ENCODE peak calls at places on chromosomes 16 and 17, in six cellular contexts. X is uterus, Q is stomach, F is breast epithelium, C is ovary, E is prostate gland. Y is an unnamed sample. For H3K4me1, the result is how much of the 10 kb centered on the place peaks cover.

GRCh38 chr16:680967-681745 is 946 bp downstream of the STUB1 start:
- DNase-seq in X (no peak), Q (peak), F (no peak), C (peak), E (no peak), Y (peak)

GRCh38 chr16:85469929-85470590 is 143.1 kb upstream of the GSE1 start:
- DNase-seq in X (no peak), Q (no peak), F (no peak), C (no peak), E (no peak), Y (no peak)

GRCh38 chr17:75590314-75590761 is 2.7 kb downstream of the MYO15B start:
- DNase-seq in X (no peak), Q (no peak), F (no peak), C (no peak), E (no peak), Y (no peak)

GRCh38 chr17:66655861-66656260 is 179.1 kb upstream of the CACNG5 start:
- DNase-seq in X (no peak), Q (no peak), F (no peak), C (no peak), E (no peak), Y (no peak)

GRCh38 chr16:890217-890616 is 80.6 kb downstream of the LMF1 start:
- DNase-seq in X (no peak), Q (no peak), F (no peak), C (no peak), E (no peak), Y (no peak)

GRCh38 chr17:48490391-48491026 is 40.3 kb downstream of the HOXB1 start:
- DNase-seq in X (no peak), Q (no peak), F (no peak), C (no peak), E (no peak), Y (no peak)

GRCh38 chr16:82653550-82654511 is 27.1 kb downstream of the CDH13 start:
- DNase-seq in X (no peak), Q (no peak), F (no peak), C (no peak), E (no peak), Y (no peak)

GRCh38 chr16:83397601-83398000 is 410.2 kb upstream of the HSBP1 start:
- DNase-seq in X (no peak), Q (no peak), F (no peak), C (no peak), E (peak), Y (no peak)

GRCh38 chr17:4449736-4450135 is 16.0 kb downstream of the SPNS3 start:
- DNase-seq in X (no peak), Q (peak), F (no peak), C (no peak), E (no peak), Y (no peak)

GRCh38 chr17:50668838-50669581 is 34.3 kb downstream of the ABCC3 start:
- DNase-seq in X (no peak), Q (no peak), F (no peak), C (no peak), E (no peak), Y (no peak)

GRCh38 chr16:27174007-27174406 is 29.3 kb upstream of the KDM8 start:
- DNase-seq in X (no peak), Q (no peak), F (no peak), C (no peak), E (peak), Y (no peak)

GRCh38 chr16:57304169-57305061 is 19.9 kb upstream of the PLLP start:
- DNase-seq in X (peak), Q (peak), F (no peak), C (no peak), E (no peak), Y (peak)

GRCh38 chr16:57187508-57187854 is 1.4 kb downstream of the RSPRY1 start:
- DNase-seq in X (no peak), Q (no peak), F (no peak), C (no peak), E (no peak), Y (no peak)

GRCh38 chr16:83973581-83974385 is 5.7 kb downstream of the NECAB2 start:
- DNase-seq in X (no peak), Q (no peak), F (no peak), C (no peak), E (no peak), Y (no peak)

GRCh38 chr16:52099382-52099781 is 447.6 kb downstream of the TOX3 start:
- DNase-seq in X (no peak), Q (no peak), F (no peak), C (no peak), E (no peak), Y (no peak)

GRCh38 chr17:19294443-19294842 is 57.3 kb downstream of the EPN2 start:
- DNase-seq in X (no peak), Q (no peak), F (no peak), C (no peak), E (no peak), Y (no peak)

GRCh38 chr16:53098526-53099317 is 43.9 kb downstream of the CHD9 start:
- DNase-seq in X (peak), Q (peak), F (peak), C (peak), E (peak), Y (peak)

GRCh38 chr17:54085934-54086333 is 263.2 kb downstream of the KIF2B start:
- DNase-seq in X (no peak), Q (no peak), F (no peak), C (no peak), E (no peak), Y (no peak)

GRCh38 chr17:67481808-67482207 is 104.7 kb downstream of the PITPNC1 start:
- DNase-seq in X (no peak), Q (no peak), F (no peak), C (no peak), E (no peak), Y (no peak)

GRCh38 chr17:31283841-31284240 is 13.2 kb downstream of the OMG start:
- DNase-seq in X (no peak), Q (no peak), F (no peak), C (no peak), E (no peak), Y (no peak)

GRCh38 chr16:47037396-47037745 is 63.9 kb upstream of the DNAJA2 start:
- DNase-seq in X (peak), Q (peak), F (no peak), C (no peak), E (no peak), Y (no peak)

GRCh38 chr17:28667870-28668269 is 5.9 kb downstream of the SUPT6H start:
- DNase-seq in X (no peak), Q (no peak), F (no peak), C (no peak), E (no peak), Y (no peak)

GRCh38 chr17:5587431-5588032 is 3.2 kb upstream of the NLRP1 start:
- DNase-seq in X (peak), Q (no peak), F (no peak), C (no peak), E (peak), Y (no peak)

GRCh38 chr16:57720142-57720575 is 15.4 kb upstream of the KATNB1 start:
- DNase-seq in X (no peak), Q (peak), F (no peak), C (no peak), E (peak), Y (no peak)

GRCh38 chr17:79124513-79125209 is 50.0 kb downstream of the ENGASE start:
- DNase-seq in X (no peak), Q (no peak), F (no peak), C (no peak), E (no peak), Y (no peak)

GRCh38 chr17:80049986-80050385 is 13.5 kb downstream of the CCDC40 start:
- DNase-seq in X (no peak), Q (no peak), F (no peak), C (peak), E (no peak), Y (no peak)

GRCh38 chr17:944266-944665 is 35.3 kb downstream of the NXN start:
- DNase-seq in X (no peak), Q (no peak), F (no peak), C (no peak), E (no peak), Y (no peak)

GRCh38 chr16:31073823-31074072 is 292 bp downstream of the ZNF668 start:
- DNase-seq in X (no peak), Q (no peak), F (no peak), C (no peak), E (no peak), Y (no peak)

GRCh38 chr17:59155439-59156177 is at the start of gene PRR11:
- DNase-seq in X (no peak), Q (peak), F (peak), C (peak), E (peak), Y (peak)
- H3K4me1 ChIP-seq in X (under half), Q (under half), F (under half), C (under half), E (under half), Y (under half)

DNA sequence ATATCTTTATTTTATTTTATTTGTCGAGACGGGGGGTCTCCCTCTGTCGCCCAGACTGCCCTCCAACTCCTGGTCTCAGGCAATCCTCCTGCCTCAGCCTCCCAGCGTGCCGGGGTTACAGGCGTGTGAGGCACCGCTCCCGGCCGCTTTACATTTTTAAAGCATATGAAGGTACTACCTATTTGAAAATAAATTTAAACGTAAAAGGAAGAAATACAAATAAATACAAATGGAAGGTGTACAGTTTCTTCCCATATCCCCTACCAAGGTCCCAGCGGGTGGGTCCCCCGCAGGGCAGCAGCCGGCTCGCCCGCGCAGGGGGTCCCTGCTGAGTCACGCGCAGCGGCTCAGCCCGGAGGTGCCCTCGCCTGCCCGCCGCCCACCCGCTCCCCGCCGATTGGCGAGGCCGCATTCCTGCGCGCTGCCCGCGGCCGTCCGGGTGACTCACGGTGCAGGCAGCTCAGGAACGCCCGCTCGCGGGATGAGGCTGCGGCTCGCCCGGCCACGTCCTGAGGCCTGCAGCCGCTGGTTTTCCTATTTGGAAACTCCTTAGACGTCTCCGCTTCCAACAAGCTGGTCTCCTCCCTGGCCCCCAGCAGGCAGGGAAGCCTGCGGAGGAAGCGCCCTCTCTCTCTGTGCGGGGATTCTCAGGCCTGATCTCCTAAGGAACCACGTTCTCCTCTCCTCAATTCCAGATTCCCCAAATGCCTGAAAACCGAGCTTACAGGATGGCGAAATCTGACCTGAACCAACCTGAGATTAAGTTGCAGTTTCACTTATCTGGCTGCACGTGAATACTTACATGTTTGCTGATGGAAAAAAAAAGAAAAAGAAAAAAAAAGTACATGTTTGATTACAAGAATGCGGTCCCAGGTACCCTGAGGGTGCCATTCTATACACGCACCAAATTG is 54.8 kb upstream of the MAP3K14 start:
- DNase-seq in X (peak), Q (peak), F (peak), C (peak), E (peak), Y (peak)
- TF ChIP-seq POLR2A in X (peak), Q (no peak), F (peak), C (no peak), E (peak), Y (peak)

GRCh38 chr17:81094224-81094743 is 59.3 kb downstream of the BAIAP2 start:
- DNase-seq in X (no peak), Q (no peak), F (no peak), C (no peak), E (no peak), Y (no peak)
- H3K4me1 ChIP-seq in X (under half), Q (half or more), F (under half), C (under half), E (under half), Y (under half)

GRCh38 chr16:67562918-67563707 is 787 bp downstream of the CTCF start:
- DNase-seq in X (peak), Q (peak), F (no peak), C (peak), E (peak), Y (peak)
- TF ChIP-seq POLR2A in X (no peak), Q (no peak), F (no peak), C (peak), E (no peak), Y (no peak)

GRCh38 chr16:3825940-3826339 is 54.6 kb downstream of the CREBBP start:
- DNase-seq in X (no peak), Q (no peak), F (no peak), C (no peak), E (no peak), Y (no peak)

GRCh38 chr16:3825103-3825502 is 55.4 kb downstream of the CREBBP start:
- DNase-seq in X (no peak), Q (no peak), F (no peak), C (no peak), E (no peak), Y (no peak)

GRCh38 chr16:3823427-3823826 is 57.1 kb downstream of the CREBBP start:
- DNase-seq in X (no peak), Q (no peak), F (no peak), C (no peak), E (no peak), Y (no peak)

GRCh38 chr16:3822366-3823045 is 58.0 kb downstream of the CREBBP start:
- DNase-seq in X (peak), Q (no peak), F (no peak), C (no peak), E (no peak), Y (no peak)

DNA sequence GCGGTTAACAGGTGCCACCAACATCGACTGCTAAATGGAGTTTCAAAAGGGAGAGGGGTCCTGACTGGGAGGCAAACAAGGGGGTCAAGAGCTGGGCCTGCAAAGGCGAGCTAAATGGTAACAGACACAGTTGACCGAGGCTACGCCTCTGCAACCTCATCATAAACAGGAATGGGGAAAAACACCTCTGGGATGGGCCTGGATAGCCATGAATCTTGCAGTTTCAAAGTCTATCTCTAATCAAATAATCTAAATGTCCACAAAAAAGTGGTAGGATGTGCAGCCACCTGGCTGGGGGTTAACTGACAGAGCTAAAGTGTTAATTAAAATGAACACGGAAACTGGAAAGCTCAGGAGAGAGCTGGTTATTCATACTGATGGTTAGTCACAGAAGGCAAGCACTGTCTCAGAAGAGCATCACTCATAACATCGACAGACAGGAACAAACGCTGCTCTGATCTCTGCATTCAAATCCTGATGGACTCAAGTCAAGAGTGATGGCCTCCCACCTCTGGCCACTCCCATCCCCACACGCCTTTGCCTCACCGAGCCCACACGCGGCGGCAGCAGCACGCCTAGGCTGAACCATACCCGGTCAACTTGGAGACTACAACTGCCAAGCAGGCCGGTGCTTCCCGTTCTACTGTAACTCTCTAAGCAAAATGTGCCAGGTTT is 56.3 kb downstream of the CREBBP start:
- DNase-seq in X (no peak), Q (no peak), F (no peak), C (no peak), E (no peak), Y (no peak)
- H3K4me1 ChIP-seq in X (under half), Q (half or more), F (under half), C (under half), E (under half), Y (half or more)

Y was measured in gastrocnemius medialis.